ENCODE peak calls at places on chromosomes 13 and 19, in six cellular contexts. C, U, A, H, P and R are unnamed samples.

GRCh38 chr19:49862411-49863253 is 4.7 kb downstream of the PNKP start:
- DNase-seq in C (no peak), U (no peak), A (no peak), H (peak), P (peak), R (peak)

GRCh38 chr13:96229356-96229755 is 139.4 kb downstream of the HS6ST3 start:
- DNase-seq in C (no peak), U (peak), A (no peak), H (no peak), P (peak), R (peak)

GRCh38 chr13:103097366-103097928 is 31.2 kb upstream of the SLC10A2 start:
- DNase-seq in C (no peak), U (no peak), A (no peak), H (no peak), P (no peak), R (no peak)

GRCh38 chr13:113491418-113491883 is 940 bp upstream of the DCUN1D2 start:
- DNase-seq in C (peak), U (peak), A (peak), H (peak), P (peak), R (no peak)

GRCh38 chr19:5693195-5694166 is 3.4 kb downstream of the RPL36 start:
- DNase-seq in C (no peak), U (peak), A (no peak), H (no peak), P (no peak), R (peak)

GRCh38 chr13:98147521-98147920 is 4.6 kb downstream of the FARP1 start:
- DNase-seq in C (no peak), U (peak), A (no peak), H (no peak), P (peak), R (no peak)

GRCh38 chr19:21841081-21841783 is 5.2 kb upstream of the ZNF43 start:
- DNase-seq in C (no peak), U (peak), A (no peak), H (no peak), P (no peak), R (no peak)

GRCh38 chr19:17751103-17751911 is at the start of gene FCHO1:
- DNase-seq in C (no peak), U (no peak), A (no peak), H (no peak), P (no peak), R (no peak)

GRCh38 chr13:113485545-113485944 is 5.0 kb downstream of the DCUN1D2 start:
- DNase-seq in C (no peak), U (no peak), A (no peak), H (no peak), P (no peak), R (no peak)

GRCh38 chr13:90933097-90933826 is 414.2 kb upstream of the MIR17HG start:
- DNase-seq in C (no peak), U (no peak), A (no peak), H (no peak), P (peak), R (no peak)

GRCh38 chr13:43095771-43096719 is 72.7 kb downstream of the DNAJC15 start:
- DNase-seq in C (no peak), U (no peak), A (no peak), H (no peak), P (no peak), R (no peak)

GRCh38 chr19:1860133-1860775 is 3.1 kb downstream of the KLF16 start:
- DNase-seq in C (peak), U (peak), A (peak), H (peak), P (peak), R (no peak)

DNA sequence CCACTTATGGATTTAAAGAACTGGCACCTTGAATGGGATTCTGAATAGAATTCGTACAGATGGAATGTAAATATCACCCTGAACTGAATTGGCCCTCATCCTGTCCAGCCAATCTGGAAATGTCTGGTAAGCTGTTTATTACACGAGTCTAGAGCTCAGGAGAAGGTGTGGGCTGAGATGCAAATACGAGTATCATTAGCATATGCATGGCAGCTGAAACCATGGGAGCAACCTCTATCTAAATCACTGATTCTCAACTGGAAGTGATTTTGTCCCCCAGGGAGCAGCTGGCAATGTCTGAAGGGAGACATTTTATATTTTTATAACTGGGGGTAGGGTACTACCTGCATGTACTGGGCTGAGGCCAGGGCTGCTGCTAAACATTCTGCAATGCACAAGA is 15.6 kb upstream of the VWA8 start:
- DNase-seq in C (no peak), U (no peak), A (no peak), H (no peak), P (no peak), R (no peak)
- H4K91ac ChIP-seq in C (no peak), U (no peak), A (no peak), H (no peak), P (no peak), R (no peak)

GRCh38 chr19:15900504-15900903 is 2.6 kb upstream of the CYP4F2 start:
- DNase-seq in C (no peak), U (no peak), A (no peak), H (no peak), P (no peak), R (no peak)
- H3K27ac ChIP-seq in C (no peak), U (no peak), A (no peak), H (no peak), P (no peak), R (no peak)

GRCh38 chr19:39676004-39676403 is 20.3 kb downstream of the LGALS16 start:
- DNase-seq in C (no peak), U (no peak), A (no peak), H (peak), P (no peak), R (no peak)
- H4K91ac ChIP-seq in C (no peak), U (no peak), A (no peak), H (no peak), P (no peak), R (no peak)

DNA sequence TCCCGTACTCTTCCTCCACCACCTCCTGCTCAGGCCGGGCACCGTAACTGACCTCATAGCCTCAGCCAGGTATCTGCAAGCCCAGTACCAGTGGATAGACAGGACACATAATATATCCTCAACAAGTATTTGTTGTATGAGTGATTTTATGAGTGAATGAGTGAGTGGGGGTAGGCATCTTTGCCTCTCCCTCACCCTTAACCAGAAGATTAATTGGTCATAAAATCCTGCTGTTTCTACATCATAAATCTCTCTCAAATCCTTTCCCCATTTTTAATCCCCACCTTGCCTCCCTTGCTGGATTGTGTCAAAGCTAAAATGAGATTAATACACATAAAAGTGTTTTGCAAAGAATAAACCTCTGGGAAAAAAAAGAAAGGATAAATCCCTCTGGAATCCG is 44.4 kb upstream of the HMGB1 start:
- DNase-seq in C (no peak), U (no peak), A (no peak), H (no peak), P (no peak), R (no peak)
- H3K27ac ChIP-seq in C (no peak), U (no peak), A (no peak), H (no peak), P (no peak), R (no peak)

GRCh38 chr19:45345506-45345860 is 4.9 kb downstream of the KLC3 start:
- DNase-seq in C (no peak), U (no peak), A (no peak), H (no peak), P (no peak), R (no peak)
- H4K91ac ChIP-seq in C (no peak), U (no peak), A (no peak), H (no peak), P (no peak), R (no peak)

GRCh38 chr13:77699059-77699680 is 1.7 kb downstream of the SLAIN1 start:
- DNase-seq in C (no peak), U (no peak), A (no peak), H (no peak), P (peak), R (no peak)

GRCh38 chr13:77696863-77697207 is 652 bp upstream of the SLAIN1 start:
- DNase-seq in C (no peak), U (peak), A (no peak), H (no peak), P (no peak), R (no peak)

GRCh38 chr13:77697208-77698103 is at the start of gene SLAIN1:
- DNase-seq in C (peak), U (peak), A (peak), H (peak), P (peak), R (peak)

GRCh38 chr13:77696006-77696862 is 1.3 kb upstream of the SLAIN1 start:
- DNase-seq in C (peak), U (peak), A (no peak), H (no peak), P (no peak), R (no peak)

DNA sequence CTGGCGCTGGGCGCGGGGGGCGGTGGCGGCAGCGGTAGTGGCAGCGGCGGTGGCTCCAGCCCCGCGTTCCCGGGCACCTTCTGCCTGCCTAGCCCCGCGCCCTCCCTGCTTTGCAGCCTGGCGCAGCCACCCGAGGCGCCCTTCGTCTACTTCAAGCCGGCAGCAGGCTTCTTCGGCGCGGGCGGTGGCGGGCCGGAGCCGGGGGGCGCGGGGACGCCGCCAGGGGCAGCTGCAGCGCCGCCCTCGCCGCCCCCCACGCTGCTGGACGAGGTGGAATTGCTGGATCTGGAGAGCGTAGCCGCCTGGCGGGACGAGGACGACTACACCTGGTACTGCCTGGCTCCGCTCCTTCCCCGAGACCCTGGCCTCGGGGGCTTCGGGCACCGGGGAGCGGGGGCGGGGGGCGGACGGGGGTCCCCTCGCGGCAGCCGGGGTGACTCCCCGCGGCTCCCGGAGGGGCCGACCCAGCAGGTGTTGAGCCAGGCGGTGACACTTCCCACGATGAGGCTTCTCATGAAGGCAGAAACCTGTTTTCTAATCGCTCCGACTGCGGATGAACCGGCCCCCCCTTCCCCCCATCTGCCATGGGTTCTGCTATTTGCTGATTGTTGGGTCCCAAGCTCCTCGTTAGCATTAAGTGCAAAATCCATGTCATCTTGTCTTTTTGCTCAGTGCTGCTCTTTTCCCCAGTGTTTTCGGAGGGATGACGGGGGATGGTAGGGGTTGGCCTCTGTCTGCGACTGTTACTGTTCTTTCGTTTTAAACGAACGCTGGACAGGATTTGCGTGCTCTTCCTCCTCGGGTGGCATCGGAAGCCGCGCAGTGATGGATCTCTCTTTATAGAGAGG is 948 bp downstream of the SLAIN1 start:
- DNase-seq in C (peak), U (peak), A (no peak), H (peak), P (peak), R (peak)
- H3K27ac ChIP-seq in C (peak), U (no peak), A (no peak), H (no peak), P (no peak), R (no peak)

GRCh38 chr13:45301263-45301662 is 39.7 kb downstream of the TPT1 start:
- DNase-seq in C (no peak), U (no peak), A (no peak), H (no peak), P (no peak), R (no peak)
- H4K91ac ChIP-seq in C (no peak), U (no peak), A (no peak), H (no peak), P (no peak), R (no peak)

GRCh38 chr13:20716951-20717350 is 13.5 kb downstream of the IL17D start:
- DNase-seq in C (peak), U (no peak), A (no peak), H (no peak), P (no peak), R (no peak)

GRCh38 chr13:20718958-20719566 is 15.6 kb downstream of the IL17D start:
- DNase-seq in C (no peak), U (no peak), A (no peak), H (no peak), P (no peak), R (no peak)

GRCh38 chr13:20719783-20720182 is 16.3 kb downstream of the IL17D start:
- DNase-seq in C (no peak), U (no peak), A (no peak), H (no peak), P (no peak), R (no peak)

GRCh38 chr13:20715340-20715732 is 11.8 kb downstream of the IL17D start:
- DNase-seq in C (no peak), U (no peak), A (no peak), H (no peak), P (no peak), R (no peak)

GRCh38 chr13:20717581-20718542 is 14.4 kb downstream of the IL17D start:
- DNase-seq in C (no peak), U (no peak), A (no peak), H (no peak), P (no peak), R (no peak)
- H3K27ac ChIP-seq in C (no peak), U (no peak), A (no peak), H (no peak), P (no peak), R (no peak)

DNA sequence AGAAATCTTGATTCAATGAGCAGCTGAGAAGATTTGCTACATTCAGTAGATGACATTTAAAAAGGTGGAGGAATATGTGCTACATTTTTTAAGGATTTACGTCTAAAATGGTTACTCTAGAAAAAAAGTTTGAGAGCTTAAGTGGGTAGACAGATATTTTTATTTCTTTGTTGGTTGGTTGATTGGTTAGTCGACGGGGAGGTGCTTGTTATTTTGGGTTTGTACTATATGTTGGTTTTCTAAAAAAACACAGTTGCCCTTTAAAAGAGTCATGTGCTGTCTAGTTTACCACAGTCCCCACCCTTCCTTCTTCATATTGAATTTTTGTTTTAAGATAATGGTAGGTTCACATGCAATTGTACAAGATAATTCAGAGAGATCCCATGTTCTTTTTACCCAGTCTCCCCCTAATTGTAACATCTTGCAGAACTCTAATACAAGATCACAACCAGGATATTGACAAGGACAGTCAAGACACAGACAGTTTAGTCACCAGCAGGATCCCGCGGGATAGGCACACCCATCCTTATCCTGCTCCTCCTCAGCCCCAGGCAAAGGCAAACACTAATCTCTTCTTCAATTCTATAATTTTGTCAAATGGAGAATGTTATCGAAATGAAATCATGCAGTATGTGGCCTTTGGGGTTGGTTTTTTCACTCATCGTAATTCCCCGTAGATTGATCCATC is 171.4 kb downstream of the FOXO1 start:
- DNase-seq in C (no peak), U (no peak), A (no peak), H (no peak), P (no peak), R (no peak)
- H4K91ac ChIP-seq in C (no peak), U (no peak), A (no peak), H (no peak), P (no peak), R (no peak)